ENCODE peak calls at places on chromosomes 3 and 15, in five cellular contexts. One of them, this sample, is unnamed.

GRCh38 chr15:26894181-26894580 is 27.3 kb downstream of the GABRA5 start:
- DNase-seq in astrocyte of the cerebellum: no peak
- DNase-seq in adrenal gland: no peak
- DNase-seq in mammary epithelial cell: no peak
- DNase-seq in fibroblast of lung: no peak
- DNase-seq in this sample: no peak

GRCh38 chr3:189902230-189903186 is 218.2 kb downstream of the P3H2 start:
- DNase-seq in adrenal gland: no peak
- DNase-seq in astrocyte of the cerebellum: no peak
- DNase-seq in fibroblast of lung: no peak
- DNase-seq in mammary epithelial cell: no peak
- DNase-seq in this sample: no peak

GRCh38 chr3:16665282-16665741 is 60.1 kb upstream of the DAZL start:
- DNase-seq in adrenal gland: no peak
- DNase-seq in astrocyte of the cerebellum: no peak
- DNase-seq in mammary epithelial cell: no peak
- DNase-seq in fibroblast of lung: no peak
- DNase-seq in this sample: no peak

GRCh38 chr3:114454592-114455251 is 160.9 kb downstream of the TIGIT start:
- DNase-seq in astrocyte of the cerebellum: no peak
- DNase-seq in adrenal gland: peak; percentile 43
- DNase-seq in fibroblast of lung: peak; percentile 61
- DNase-seq in mammary epithelial cell: peak; percentile 49
- DNase-seq in this sample: no peak

GRCh38 chr3:24286405-24286804 is 208.2 kb downstream of the THRB start:
- DNase-seq in astrocyte of the cerebellum: no peak
- DNase-seq in adrenal gland: no peak
- DNase-seq in fibroblast of lung: no peak
- DNase-seq in mammary epithelial cell: no peak
- DNase-seq in this sample: no peak

GRCh38 chr3:81451611-81452010 is 309.8 kb downstream of the GBE1 start:
- DNase-seq in adrenal gland: no peak
- DNase-seq in mammary epithelial cell: peak; percentile 20
- DNase-seq in astrocyte of the cerebellum: peak; percentile 48
- DNase-seq in fibroblast of lung: peak; percentile 74
- DNase-seq in this sample: no peak

GRCh38 chr15:64699767-64700388 is 75.5 kb downstream of the RBPMS2 start:
- DNase-seq in adrenal gland: no peak
- DNase-seq in astrocyte of the cerebellum: no peak
- DNase-seq in mammary epithelial cell: peak; percentile 16
- DNase-seq in fibroblast of lung: peak; percentile 51
- DNase-seq in this sample: no peak

GRCh38 chr3:36591959-36592358 is 172.4 kb downstream of the DCLK3 start:
- DNase-seq in mammary epithelial cell: peak; percentile 16
- DNase-seq in fibroblast of lung: no peak
- DNase-seq in adrenal gland: no peak
- DNase-seq in astrocyte of the cerebellum: no peak
- DNase-seq in this sample: no peak

GRCh38 chr3:69319652-69320051 is 66.2 kb downstream of the FRMD4B start:
- DNase-seq in adrenal gland: no peak
- DNase-seq in fibroblast of lung: no peak
- DNase-seq in mammary epithelial cell: no peak
- DNase-seq in astrocyte of the cerebellum: no peak
- DNase-seq in this sample: no peak

GRCh38 chr3:45608885-45609284 is 14.3 kb downstream of the LIMD1 start:
- DNase-seq in astrocyte of the cerebellum: no peak
- DNase-seq in fibroblast of lung: peak; percentile 62
- DNase-seq in adrenal gland: no peak
- DNase-seq in mammary epithelial cell: no peak
- DNase-seq in this sample: no peak

GRCh38 chr3:12046406-12046805 is 42.2 kb downstream of the SYN2 start:
- DNase-seq in mammary epithelial cell: no peak
- DNase-seq in adrenal gland: no peak
- DNase-seq in astrocyte of the cerebellum: no peak
- DNase-seq in fibroblast of lung: no peak
- DNase-seq in this sample: no peak

GRCh38 chr3:71064976-71065763 is 518.4 kb downstream of the FOXP1 start:
- DNase-seq in mammary epithelial cell: peak; percentile 48
- DNase-seq in fibroblast of lung: peak; percentile 47
- DNase-seq in adrenal gland: peak; percentile 50
- DNase-seq in astrocyte of the cerebellum: no peak
- DNase-seq in this sample: peak; percentile 46

GRCh38 chr3:37770336-37770735 is 91.3 kb upstream of the CTDSPL start:
- DNase-seq in adrenal gland: no peak
- DNase-seq in fibroblast of lung: no peak
- DNase-seq in mammary epithelial cell: no peak
- DNase-seq in astrocyte of the cerebellum: no peak
- DNase-seq in this sample: no peak

GRCh38 chr3:113878403-113878802 is 39.8 kb downstream of the GRAMD1C start:
- DNase-seq in adrenal gland: no peak
- DNase-seq in fibroblast of lung: no peak
- DNase-seq in astrocyte of the cerebellum: no peak
- DNase-seq in mammary epithelial cell: no peak
- DNase-seq in this sample: no peak

GRCh38 chr15:71426792-71427191 is 311.5 kb downstream of the THSD4 start:
- DNase-seq in astrocyte of the cerebellum: no peak
- DNase-seq in adrenal gland: no peak
- DNase-seq in fibroblast of lung: no peak
- DNase-seq in mammary epithelial cell: no peak
- DNase-seq in this sample: no peak

GRCh38 chr3:97838393-97838792 is 16.6 kb downstream of the CRYBG3 start:
- DNase-seq in fibroblast of lung: no peak
- DNase-seq in mammary epithelial cell: no peak
- DNase-seq in adrenal gland: no peak
- DNase-seq in astrocyte of the cerebellum: no peak
- DNase-seq in this sample: no peak

GRCh38 chr15:45200799-45201556 is 13.2 kb upstream of the SHF start:
- DNase-seq in astrocyte of the cerebellum: peak; percentile 28
- DNase-seq in adrenal gland: peak; percentile 83
- DNase-seq in fibroblast of lung: peak; percentile 76
- DNase-seq in mammary epithelial cell: peak; percentile 86
- DNase-seq in this sample: no peak
- TF ChIP-seq CTCF in astrocyte of the cerebellum: no peak
- TF ChIP-seq CTCF in adrenal gland: no peak
- TF ChIP-seq CTCF in fibroblast of lung: no peak
- TF ChIP-seq CTCF in mammary epithelial cell: no peak
- TF ChIP-seq CTCF in this sample: no peak

GRCh38 chr15:75309711-75310110 is 26.2 kb upstream of the COMMD4 start:
- DNase-seq in fibroblast of lung: peak; percentile 15
- DNase-seq in astrocyte of the cerebellum: no peak
- DNase-seq in mammary epithelial cell: no peak
- DNase-seq in adrenal gland: no peak
- DNase-seq in this sample: no peak

GRCh38 chr15:75313116-75313845 is 22.6 kb upstream of the COMMD4 start:
- DNase-seq in fibroblast of lung: no peak
- DNase-seq in adrenal gland: no peak
- DNase-seq in astrocyte of the cerebellum: no peak
- DNase-seq in mammary epithelial cell: no peak
- DNase-seq in this sample: no peak

DNA sequence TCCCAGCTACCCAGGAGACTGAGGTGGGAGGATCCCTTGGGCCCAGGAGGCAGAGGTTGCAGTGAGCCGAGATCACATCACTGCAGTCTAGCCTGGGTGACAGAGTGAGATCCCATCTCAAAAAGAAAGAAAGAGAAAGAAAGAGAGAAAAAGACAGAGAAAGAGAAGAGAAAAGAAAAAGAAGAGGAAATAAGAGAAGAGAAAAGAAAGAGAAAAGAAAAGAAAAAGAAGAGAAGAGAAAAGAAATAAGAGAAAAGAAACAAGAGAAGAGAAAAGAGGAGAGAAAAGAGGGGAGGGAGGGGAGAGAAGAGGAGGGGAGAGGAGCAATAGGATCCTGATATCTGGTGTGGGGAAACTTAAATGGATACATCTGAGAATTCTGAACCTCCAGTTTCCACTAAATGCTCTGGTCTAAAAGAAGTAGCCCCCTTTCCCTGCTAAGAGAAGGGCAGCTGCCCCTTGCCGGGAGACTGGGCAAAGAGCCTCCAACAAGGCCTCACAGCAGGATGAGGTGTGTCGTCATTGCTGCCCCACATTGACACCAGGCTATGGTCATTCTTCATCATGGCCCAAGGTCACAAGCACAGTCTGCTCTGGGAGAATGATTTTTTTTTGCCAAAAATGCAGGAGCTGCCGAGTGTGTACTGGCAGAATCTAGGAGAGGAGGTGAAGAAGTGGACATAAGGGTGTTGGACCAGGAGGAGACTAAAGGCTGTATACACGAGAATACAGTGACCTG is 21.1 kb upstream of the COMMD4 start:
- DNase-seq in adrenal gland: peak; percentile 79
- DNase-seq in astrocyte of the cerebellum: no peak
- DNase-seq in fibroblast of lung: no peak
- DNase-seq in mammary epithelial cell: no peak
- DNase-seq in this sample: no peak
- TF ChIP-seq CTCF in adrenal gland: no peak
- TF ChIP-seq CTCF in astrocyte of the cerebellum: no peak
- TF ChIP-seq CTCF in fibroblast of lung: no peak
- TF ChIP-seq CTCF in mammary epithelial cell: no peak
- TF ChIP-seq CTCF in this sample: no peak

DNA sequence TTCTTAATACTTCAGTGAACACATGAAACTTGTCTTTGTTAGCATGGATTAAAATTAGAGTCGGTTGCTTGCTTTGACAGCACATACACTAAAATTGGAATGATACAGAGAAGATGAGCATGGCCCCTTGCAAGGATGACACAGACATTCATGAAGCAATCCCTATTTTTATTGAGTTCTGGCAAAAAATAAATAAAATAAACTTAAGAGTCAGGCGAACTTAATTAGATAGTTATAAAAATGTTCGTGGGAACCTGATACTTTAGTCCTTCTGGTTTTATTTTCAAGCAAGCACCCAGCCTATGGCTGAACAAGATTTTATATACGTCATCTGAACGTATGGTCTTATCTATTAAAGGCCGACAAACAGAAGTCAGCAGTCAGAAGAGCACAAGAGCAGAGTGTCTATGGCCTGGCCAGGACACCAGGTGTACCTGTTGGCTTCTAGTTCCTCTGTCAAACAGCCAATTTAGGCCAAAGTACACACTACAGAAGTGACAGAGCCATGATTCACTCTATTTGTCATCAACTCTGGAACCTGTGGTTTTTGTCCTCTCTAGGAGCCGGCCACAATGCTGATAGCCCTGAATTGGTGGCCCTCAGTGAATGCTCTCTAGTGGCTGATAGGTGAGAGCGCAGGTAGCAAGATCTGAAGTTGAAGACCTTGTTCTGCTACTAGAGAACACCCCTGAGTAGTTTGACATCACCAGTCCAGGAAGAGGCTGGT is 64.3 kb downstream of the LEO1 start:
- DNase-seq in astrocyte of the cerebellum: no peak
- DNase-seq in fibroblast of lung: peak; percentile 42
- DNase-seq in mammary epithelial cell: peak; percentile 85
- DNase-seq in adrenal gland: no peak
- DNase-seq in this sample: no peak
- TF ChIP-seq CTCF in astrocyte of the cerebellum: peak; percentile 8
- TF ChIP-seq CTCF in fibroblast of lung: no peak
- TF ChIP-seq CTCF in mammary epithelial cell: peak; percentile 26
- TF ChIP-seq CTCF in adrenal gland: no peak
- TF ChIP-seq CTCF in this sample: no peak

GRCh38 chr15:67579967-67580366 is 37.5 kb downstream of the MAP2K5 start:
- DNase-seq in fibroblast of lung: no peak
- DNase-seq in mammary epithelial cell: no peak
- DNase-seq in adrenal gland: no peak
- DNase-seq in astrocyte of the cerebellum: no peak
- DNase-seq in this sample: no peak

GRCh38 chr15:67574981-67575632 is 32.6 kb downstream of the MAP2K5 start:
- DNase-seq in mammary epithelial cell: no peak
- DNase-seq in astrocyte of the cerebellum: peak; percentile 38
- DNase-seq in fibroblast of lung: peak; percentile 28
- DNase-seq in adrenal gland: no peak
- DNase-seq in this sample: no peak

GRCh38 chr15:67578020-67578600 is 35.6 kb downstream of the MAP2K5 start:
- DNase-seq in fibroblast of lung: no peak
- DNase-seq in adrenal gland: no peak
- DNase-seq in astrocyte of the cerebellum: no peak
- DNase-seq in mammary epithelial cell: no peak
- DNase-seq in this sample: no peak

GRCh38 chr15:67584157-67584556 is 41.7 kb downstream of the MAP2K5 start:
- DNase-seq in adrenal gland: no peak
- DNase-seq in mammary epithelial cell: no peak
- DNase-seq in astrocyte of the cerebellum: no peak
- DNase-seq in fibroblast of lung: no peak
- DNase-seq in this sample: no peak

GRCh38 chr15:67579164-67579563 is 36.7 kb downstream of the MAP2K5 start:
- DNase-seq in astrocyte of the cerebellum: no peak
- DNase-seq in fibroblast of lung: no peak
- DNase-seq in adrenal gland: no peak
- DNase-seq in mammary epithelial cell: no peak
- DNase-seq in this sample: no peak
- TF ChIP-seq CTCF in astrocyte of the cerebellum: no peak
- TF ChIP-seq CTCF in fibroblast of lung: no peak
- TF ChIP-seq CTCF in adrenal gland: no peak
- TF ChIP-seq CTCF in mammary epithelial cell: no peak
- TF ChIP-seq CTCF in this sample: no peak

GRCh38 chr3:42827654-42828053 is 18.4 kb downstream of the ACKR2 start:
- DNase-seq in fibroblast of lung: no peak
- DNase-seq in mammary epithelial cell: peak; percentile 39
- DNase-seq in astrocyte of the cerebellum: no peak
- DNase-seq in adrenal gland: no peak
- DNase-seq in this sample: no peak

GRCh38 chr3:42829628-42830436 is 20.6 kb downstream of the ACKR2 start:
- DNase-seq in fibroblast of lung: no peak
- DNase-seq in adrenal gland: no peak
- DNase-seq in mammary epithelial cell: no peak
- DNase-seq in astrocyte of the cerebellum: no peak
- DNase-seq in this sample: no peak

GRCh38 chr3:42829083-42829627 is 19.9 kb downstream of the ACKR2 start:
- DNase-seq in adrenal gland: no peak
- DNase-seq in mammary epithelial cell: peak; percentile 76
- DNase-seq in fibroblast of lung: no peak
- DNase-seq in astrocyte of the cerebellum: no peak
- DNase-seq in this sample: no peak

GRCh38 chr3:42831321-42831713 is 22.1 kb downstream of the ACKR2 start:
- DNase-seq in astrocyte of the cerebellum: no peak
- DNase-seq in mammary epithelial cell: peak; percentile 56
- DNase-seq in adrenal gland: peak; percentile 92
- DNase-seq in fibroblast of lung: peak; percentile 18
- DNase-seq in this sample: peak; percentile 55

GRCh38 chr3:42830437-42831320 is 21.4 kb downstream of the ACKR2 start:
- DNase-seq in mammary epithelial cell: peak; percentile 34
- DNase-seq in fibroblast of lung: peak; percentile 14
- DNase-seq in adrenal gland: no peak
- DNase-seq in astrocyte of the cerebellum: no peak
- DNase-seq in this sample: no peak
- TF ChIP-seq CTCF in mammary epithelial cell: peak; percentile 74
- TF ChIP-seq CTCF in fibroblast of lung: peak; percentile 44
- TF ChIP-seq CTCF in adrenal gland: peak; percentile 48
- TF ChIP-seq CTCF in astrocyte of the cerebellum: peak; percentile 46
- TF ChIP-seq CTCF in this sample: no peak

This sample was measured in GM13976.